ENCODE peak calls at places on chromosomes 11 and 22, in nine cellular contexts. F is aorta; O is esophagus squamous epithelium; G is sigmoid colon; B is neuronal stem cell; D is neural progenitor cell; A is body of pancreas; M is tibial artery; Q is CD4-positive, CD25-positive, alpha-beta regulatory T cell. I is an unnamed sample. For H3K4me1, the result is how much of the 10 kb centered on the place peaks cover.

GRCh38 chr11:27995082-27995481 is 112.9 kb downstream of the KIF18A start:
- DNase-seq in F (no peak), O (no peak), G (no peak), B (no peak), D (no peak), A (no peak), M (no peak), Q (no peak), I (no peak)

GRCh38 chr22:50303515-50303847 is 4.0 kb downstream of the PLXNB2 start:
- DNase-seq in F (no peak), O (no peak), G (no peak), B (no peak), D (no peak), A (no peak), M (no peak), Q (no peak), I (no peak)

GRCh38 chr11:15493066-15493465 is 378.3 kb downstream of the INSC start:
- DNase-seq in F (no peak), O (no peak), G (no peak), B (no peak), D (no peak), A (no peak), M (no peak), Q (no peak), I (no peak)

GRCh38 chr11:71118671-71119250 is 133.6 kb downstream of the SHANK2 start:
- DNase-seq in F (no peak), O (no peak), G (no peak), B (no peak), D (no peak), A (no peak), M (no peak), Q (no peak), I (no peak)

GRCh38 chr22:49368221-49368975 is 459.3 kb downstream of the BRD1 start:
- DNase-seq in F (peak), O (no peak), G (peak), B (no peak), D (no peak), A (peak), M (no peak), Q (no peak), I (no peak)

GRCh38 chr11:118524356-118524755 is 2.9 kb upstream of the TTC36 start:
- DNase-seq in F (no peak), O (no peak), G (no peak), B (no peak), D (no peak), A (no peak), M (no peak), Q (no peak), I (no peak)

GRCh38 chr22:19610518-19611253 is 86.5 kb upstream of the CLDN5 start:
- DNase-seq in F (peak), O (no peak), G (no peak), B (no peak), D (no peak), A (no peak), M (no peak), Q (no peak), I (no peak)

GRCh38 chr11:59560702-59561469 is 49.5 kb downstream of the OR4D9 start:
- DNase-seq in F (peak), O (peak), G (peak), B (peak), D (peak), A (peak), M (peak), Q (peak), I (peak)

GRCh38 chr11:74468058-74468457 is 709 bp upstream of the KCNE3 start:
- DNase-seq in F (peak), O (no peak), G (no peak), B (no peak), D (no peak), A (no peak), M (no peak), Q (no peak), I (no peak)

GRCh38 chr11:69775163-69775755 is at the start of gene FGF4:
- DNase-seq in F (no peak), O (no peak), G (no peak), B (no peak), D (peak), A (no peak), M (no peak), Q (no peak), I (no peak)

GRCh38 chr11:57491371-57492061 is 24.0 kb downstream of the SLC43A1 start:
- DNase-seq in F (no peak), O (no peak), G (no peak), B (peak), D (peak), A (peak), M (no peak), Q (peak), I (peak)

GRCh38 chr11:369336-370018 is at the start of gene B4GALNT4:
- DNase-seq in F (no peak), O (no peak), G (no peak), B (no peak), D (peak), A (no peak), M (no peak), Q (peak), I (no peak)

GRCh38 chr11:96339704-96340554 is 3.1 kb downstream of the MAML2 start:
- DNase-seq in F (no peak), O (no peak), G (no peak), B (no peak), D (no peak), A (no peak), M (no peak), Q (no peak), I (no peak)

GRCh38 chr11:101817536-101817935 is 97.3 kb upstream of the CEP126 start:
- DNase-seq in F (no peak), O (no peak), G (no peak), B (no peak), D (no peak), A (no peak), M (no peak), Q (no peak), I (no peak)

GRCh38 chr11:10441021-10441523 is 14.0 kb upstream of the AMPD3 start:
- DNase-seq in F (no peak), O (no peak), G (no peak), B (no peak), D (no peak), A (no peak), M (no peak), Q (no peak), I (no peak)

GRCh38 chr11:120964857-120965256 is 59.0 kb upstream of the TBCEL start:
- DNase-seq in F (no peak), O (no peak), G (no peak), B (no peak), D (no peak), A (no peak), M (no peak), Q (no peak), I (no peak)

GRCh38 chr22:49965291-49966040 is 4.9 kb downstream of the PIM3 start:
- DNase-seq in F (no peak), O (no peak), G (peak), B (no peak), D (peak), A (peak), M (peak), Q (no peak), I (no peak)

GRCh38 chr11:64251986-64252837 is 882 bp downstream of the PLCB3 start:
- DNase-seq in F (peak), O (no peak), G (peak), B (no peak), D (peak), A (peak), M (no peak), Q (no peak), I (peak)

GRCh38 chr11:7498193-7498592 is 12.9 kb downstream of the OLFML1 start:
- DNase-seq in F (no peak), O (no peak), G (no peak), B (no peak), D (no peak), A (no peak), M (no peak), Q (no peak), I (no peak)

GRCh38 chr22:37021710-37022482 is 2.4 kb downstream of the MPST start:
- DNase-seq in F (no peak), O (no peak), G (no peak), B (peak), D (peak), A (no peak), M (no peak), Q (peak), I (peak)

GRCh38 chr11:3153291-3153861 is 11.7 kb downstream of the OSBPL5 start:
- DNase-seq in F (peak), O (no peak), G (peak), B (no peak), D (no peak), A (no peak), M (peak), Q (no peak), I (peak)

DNA sequence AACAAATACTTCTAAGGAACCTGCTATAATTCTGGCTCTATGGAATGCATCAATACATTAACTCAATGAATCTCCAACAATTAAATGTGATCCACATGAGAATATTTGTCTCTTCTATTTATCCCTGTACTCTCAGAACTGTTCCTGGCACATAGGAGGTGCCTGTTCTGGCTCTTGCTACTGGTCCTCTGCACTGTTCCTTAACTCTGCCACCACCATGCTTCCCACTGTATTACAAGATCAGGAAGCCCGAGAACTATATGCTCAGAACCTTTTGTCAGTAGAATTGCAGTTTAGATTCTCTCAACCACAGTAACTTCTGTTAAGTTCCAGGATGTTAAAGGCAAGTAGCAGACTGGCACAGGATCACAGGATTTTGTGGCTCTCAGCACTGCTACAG is 376.3 kb upstream of the CCDC90B start:
- DNase-seq in F (no peak), O (no peak), G (no peak), B (no peak), D (no peak), A (no peak), M (no peak), Q (no peak), I (no peak)
- H3K4me1 ChIP-seq in F (under half), O (under half), G (under half), B (under half), D (under half), A (under half), M (under half), Q (under half), I (under half)

GRCh38 chr11:75518771-75519653 is 6.7 kb downstream of the GDPD5 start:
- DNase-seq in F (no peak), O (no peak), G (no peak), B (peak), D (peak), A (no peak), M (no peak), Q (no peak), I (no peak)
- H3K27ac ChIP-seq in F (no peak), O (no peak), G (no peak), B (peak), D (peak), A (no peak), M (no peak), Q (no peak), I (no peak)

GRCh38 chr11:114416441-114416928 is 16.0 kb downstream of the RBM7 start:
- DNase-seq in F (no peak), O (no peak), G (no peak), B (no peak), D (no peak), A (no peak), M (no peak), Q (no peak), I (no peak)
- H3K4me1 ChIP-seq in F (under half), O (under half), G (under half), B (under half), D (under half), A (under half), M (under half), Q (under half), I (under half)

GRCh38 chr22:21623402-21623970 is 6.3 kb downstream of the YDJC start:
- DNase-seq in F (no peak), O (no peak), G (no peak), B (no peak), D (no peak), A (no peak), M (no peak), Q (no peak), I (no peak)
- H3K27ac ChIP-seq in F (no peak), O (peak), G (peak), B (no peak), D (no peak), A (no peak), M (peak), Q (no peak), I (no peak)

GRCh38 chr22:31897842-31898241 is 46.5 kb upstream of the YWHAH start:
- DNase-seq in F (peak), O (no peak), G (no peak), B (no peak), D (no peak), A (no peak), M (no peak), Q (no peak), I (no peak)
- H3K4me1 ChIP-seq in F (under half), O (under half), G (under half), B (under half), D (under half), A (under half), M (under half), Q (under half), I (under half)

GRCh38 chr11:117022526-117022925 is 75.7 kb downstream of the SIK3 start:
- DNase-seq in F (no peak), O (no peak), G (no peak), B (no peak), D (no peak), A (no peak), M (no peak), Q (no peak), I (no peak)

GRCh38 chr11:117017456-117017855 is 80.8 kb downstream of the SIK3 start:
- DNase-seq in F (no peak), O (no peak), G (no peak), B (no peak), D (no peak), A (no peak), M (no peak), Q (no peak), I (no peak)

GRCh38 chr11:117020873-117021564 is 77.2 kb downstream of the SIK3 start:
- DNase-seq in F (no peak), O (no peak), G (no peak), B (no peak), D (no peak), A (no peak), M (no peak), Q (no peak), I (no peak)

GRCh38 chr11:117020287-117020686 is 77.9 kb downstream of the SIK3 start:
- DNase-seq in F (no peak), O (no peak), G (no peak), B (no peak), D (no peak), A (no peak), M (no peak), Q (no peak), I (no peak)

GRCh38 chr11:117019871-117020270 is 78.4 kb downstream of the SIK3 start:
- DNase-seq in F (no peak), O (no peak), G (no peak), B (no peak), D (no peak), A (no peak), M (no peak), Q (no peak), I (no peak)
- H3K27ac ChIP-seq in F (no peak), O (peak), G (no peak), B (no peak), D (no peak), A (no peak), M (no peak), Q (no peak), I (no peak)